ENCODE peak calls at places on chromosomes 13 and 19, in six cellular contexts. One of them, this sample, is unnamed.

GRCh38 chr19:56253737-56254136 is 18.8 kb upstream of the EDDM13 start:
- DNase-seq in Calu3: peak
- DNase-seq in bronchial epithelial cell: peak
- DNase-seq in fibroblast of lung: peak
- DNase-seq in WTC11: no peak
- DNase-seq in H1: no peak
- DNase-seq in this sample: no peak

GRCh38 chr19:49546825-49547565 is 19.2 kb downstream of the RCN3 start:
- DNase-seq in Calu3: peak
- DNase-seq in bronchial epithelial cell: peak
- DNase-seq in fibroblast of lung: peak
- DNase-seq in WTC11: peak
- DNase-seq in H1: peak
- DNase-seq in this sample: peak

GRCh38 chr19:33456076-33456844 is 65.3 kb downstream of the PEPD start:
- DNase-seq in Calu3: no peak
- DNase-seq in bronchial epithelial cell: no peak
- DNase-seq in fibroblast of lung: no peak
- DNase-seq in WTC11: no peak
- DNase-seq in H1: no peak
- DNase-seq in this sample: no peak

GRCh38 chr13:98976941-98977340 is 923 bp downstream of the DOCK9 start:
- DNase-seq in Calu3: no peak
- DNase-seq in bronchial epithelial cell: no peak
- DNase-seq in fibroblast of lung: peak
- DNase-seq in WTC11: no peak
- DNase-seq in H1: no peak
- DNase-seq in this sample: no peak

GRCh38 chr13:48618937-48619336 is 34.8 kb upstream of the CYSLTR2 start:
- DNase-seq in Calu3: no peak
- DNase-seq in bronchial epithelial cell: no peak
- DNase-seq in fibroblast of lung: no peak
- DNase-seq in WTC11: no peak
- DNase-seq in H1: no peak
- DNase-seq in this sample: no peak

GRCh38 chr19:55585658-55586339 is 5.2 kb upstream of the ZNF579 start:
- DNase-seq in Calu3: peak
- DNase-seq in bronchial epithelial cell: no peak
- DNase-seq in fibroblast of lung: peak
- DNase-seq in WTC11: peak
- DNase-seq in H1: peak
- DNase-seq in this sample: peak

GRCh38 chr13:113886561-113887112 is 22.8 kb upstream of the GAS6 start:
- DNase-seq in Calu3: no peak
- DNase-seq in bronchial epithelial cell: no peak
- DNase-seq in fibroblast of lung: no peak
- DNase-seq in WTC11: no peak
- DNase-seq in H1: no peak
- DNase-seq in this sample: no peak

GRCh38 chr19:49859838-49860715 is 7.3 kb downstream of the PNKP start:
- DNase-seq in Calu3: no peak
- DNase-seq in bronchial epithelial cell: no peak
- DNase-seq in fibroblast of lung: no peak
- DNase-seq in WTC11: no peak
- DNase-seq in H1: no peak
- DNase-seq in this sample: no peak

GRCh38 chr13:80957019-80957650 is 616.2 kb upstream of the SPRY2 start:
- DNase-seq in Calu3: no peak
- DNase-seq in bronchial epithelial cell: no peak
- DNase-seq in fibroblast of lung: no peak
- DNase-seq in WTC11: no peak
- DNase-seq in H1: no peak
- DNase-seq in this sample: no peak

GRCh38 chr19:29694669-29695627 is 20.1 kb downstream of the C19orf12 start:
- DNase-seq in Calu3: peak
- DNase-seq in bronchial epithelial cell: peak
- DNase-seq in fibroblast of lung: peak
- DNase-seq in WTC11: peak
- DNase-seq in H1: peak
- DNase-seq in this sample: peak

GRCh38 chr13:70310720-70311119 is 202.5 kb upstream of the KLHL1 start:
- DNase-seq in Calu3: peak
- DNase-seq in bronchial epithelial cell: peak
- DNase-seq in fibroblast of lung: peak
- DNase-seq in WTC11: peak
- DNase-seq in H1: no peak
- DNase-seq in this sample: no peak

GRCh38 chr13:92224052-92224821 is 825.8 kb downstream of the GPC5 start:
- DNase-seq in Calu3: no peak
- DNase-seq in bronchial epithelial cell: peak
- DNase-seq in fibroblast of lung: peak
- DNase-seq in WTC11: no peak
- DNase-seq in H1: no peak
- DNase-seq in this sample: no peak

GRCh38 chr19:3336680-3337523 is 29.5 kb upstream of the NFIC start:
- DNase-seq in Calu3: no peak
- DNase-seq in bronchial epithelial cell: peak
- DNase-seq in fibroblast of lung: peak
- DNase-seq in WTC11: no peak
- DNase-seq in H1: no peak
- DNase-seq in this sample: no peak

GRCh38 chr13:76937416-76937815 is 10.9 kb upstream of the ACOD1 start:
- DNase-seq in Calu3: peak
- DNase-seq in bronchial epithelial cell: peak
- DNase-seq in fibroblast of lung: peak
- DNase-seq in WTC11: no peak
- DNase-seq in H1: no peak
- DNase-seq in this sample: no peak

GRCh38 chr13:100675660-100676129 is 1.1 kb upstream of the TMTC4 start:
- DNase-seq in Calu3: no peak
- DNase-seq in bronchial epithelial cell: no peak
- DNase-seq in fibroblast of lung: no peak
- DNase-seq in WTC11: no peak
- DNase-seq in H1: no peak
- DNase-seq in this sample: no peak

GRCh38 chr19:5880604-5881078 is 10.3 kb upstream of the FUT5 start:
- DNase-seq in Calu3: no peak
- DNase-seq in bronchial epithelial cell: peak
- DNase-seq in fibroblast of lung: peak
- DNase-seq in WTC11: peak
- DNase-seq in H1: no peak
- DNase-seq in this sample: no peak

GRCh38 chr13:93496985-93497673 is 270.5 kb downstream of the GPC6 start:
- DNase-seq in Calu3: no peak
- DNase-seq in bronchial epithelial cell: no peak
- DNase-seq in fibroblast of lung: no peak
- DNase-seq in WTC11: no peak
- DNase-seq in H1: no peak
- DNase-seq in this sample: peak

GRCh38 chr13:80084086-80084676 is 256.7 kb downstream of the SPRY2 start:
- DNase-seq in Calu3: no peak
- DNase-seq in bronchial epithelial cell: peak
- DNase-seq in fibroblast of lung: peak
- DNase-seq in WTC11: no peak
- DNase-seq in H1: no peak
- DNase-seq in this sample: no peak

GRCh38 chr13:24215732-24216131 is 55.2 kb downstream of the SPATA13 start:
- DNase-seq in Calu3: no peak
- DNase-seq in bronchial epithelial cell: peak
- DNase-seq in fibroblast of lung: peak
- DNase-seq in WTC11: no peak
- DNase-seq in H1: no peak
- DNase-seq in this sample: no peak

GRCh38 chr13:76711515-76712182 is 174.6 kb downstream of the KCTD12 start:
- DNase-seq in Calu3: no peak
- DNase-seq in bronchial epithelial cell: peak
- DNase-seq in fibroblast of lung: peak
- DNase-seq in WTC11: no peak
- DNase-seq in H1: no peak
- DNase-seq in this sample: no peak

GRCh38 chr13:26257049-26257448 is 3.1 kb downstream of the CDK8 start:
- DNase-seq in Calu3: no peak
- DNase-seq in bronchial epithelial cell: no peak
- DNase-seq in fibroblast of lung: no peak
- DNase-seq in WTC11: no peak
- DNase-seq in H1: no peak
- DNase-seq in this sample: no peak

GRCh38 chr19:2711175-2711936 is 8.9 kb upstream of the GNG7 start:
- DNase-seq in Calu3: no peak
- DNase-seq in bronchial epithelial cell: peak
- DNase-seq in fibroblast of lung: peak
- DNase-seq in WTC11: no peak
- DNase-seq in H1: no peak
- DNase-seq in this sample: no peak

GRCh38 chr19:47507031-47507430 is 7.8 kb downstream of the NAPA start:
- DNase-seq in Calu3: no peak
- DNase-seq in bronchial epithelial cell: no peak
- DNase-seq in fibroblast of lung: no peak
- DNase-seq in WTC11: no peak
- DNase-seq in H1: no peak
- DNase-seq in this sample: no peak

GRCh38 chr13:114155923-114156883 is 22.9 kb upstream of the CFAP97D2 start:
- DNase-seq in Calu3: no peak
- DNase-seq in bronchial epithelial cell: no peak
- DNase-seq in fibroblast of lung: no peak
- DNase-seq in WTC11: no peak
- DNase-seq in H1: no peak
- DNase-seq in this sample: peak

GRCh38 chr19:1171755-1172352 is 2.2 kb downstream of the SBNO2 start:
- DNase-seq in Calu3: no peak
- DNase-seq in bronchial epithelial cell: no peak
- DNase-seq in fibroblast of lung: no peak
- DNase-seq in WTC11: peak
- DNase-seq in H1: no peak
- DNase-seq in this sample: no peak

GRCh38 chr19:4472174-4472974 is at the start of gene HDGFL2:
- DNase-seq in Calu3: no peak
- DNase-seq in bronchial epithelial cell: no peak
- DNase-seq in fibroblast of lung: no peak
- DNase-seq in WTC11: no peak
- DNase-seq in H1: no peak
- DNase-seq in this sample: peak
- TF ChIP-seq CTCF in Calu3: no peak
- TF ChIP-seq CTCF in bronchial epithelial cell: no peak
- TF ChIP-seq CTCF in fibroblast of lung: no peak
- TF ChIP-seq CTCF in WTC11: no peak
- TF ChIP-seq CTCF in H1: no peak
- TF ChIP-seq CTCF in this sample: no peak

DNA sequence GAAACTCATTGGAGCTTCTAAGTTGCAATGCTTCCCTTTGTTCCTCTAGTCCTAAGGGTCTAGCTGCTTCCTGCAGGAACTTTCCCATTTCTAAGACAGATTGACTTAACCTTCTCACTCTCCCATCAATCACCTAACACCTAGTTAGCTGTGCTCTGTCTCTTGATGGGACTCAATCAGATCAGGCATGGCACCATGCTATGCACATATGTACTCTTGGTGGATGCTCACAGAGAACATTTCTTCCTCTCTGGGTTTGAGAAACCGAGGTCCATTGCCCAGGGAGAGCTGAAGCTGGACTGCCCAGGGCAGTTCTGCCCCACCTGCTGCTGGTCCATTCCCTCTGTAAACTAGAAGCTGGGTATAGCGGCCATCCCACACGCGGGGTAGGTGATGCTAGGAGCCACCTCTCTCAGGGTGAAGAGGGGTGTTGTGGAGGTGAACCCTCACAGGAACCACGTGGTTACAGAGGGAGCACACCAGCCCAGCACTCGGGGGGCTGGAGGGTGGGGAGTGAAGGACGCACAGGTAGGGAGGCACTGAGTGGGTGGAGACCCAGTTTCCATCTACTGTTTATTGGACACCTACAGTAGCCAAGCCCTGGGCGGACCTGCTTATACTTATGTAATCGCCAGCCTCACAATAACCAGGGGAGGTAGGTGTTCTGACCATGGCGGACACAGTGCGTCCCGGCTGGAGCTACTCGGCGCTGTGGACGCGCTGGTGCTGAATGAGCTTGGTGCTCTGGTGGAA is 3.1 kb upstream of the UBE2M start:
- DNase-seq in Calu3: no peak
- DNase-seq in bronchial epithelial cell: no peak
- DNase-seq in fibroblast of lung: no peak
- DNase-seq in WTC11: no peak
- DNase-seq in H1: no peak
- DNase-seq in this sample: no peak
- TF ChIP-seq CTCF in Calu3: no peak
- TF ChIP-seq CTCF in bronchial epithelial cell: no peak
- TF ChIP-seq CTCF in fibroblast of lung: no peak
- TF ChIP-seq CTCF in WTC11: no peak
- TF ChIP-seq CTCF in H1: no peak
- TF ChIP-seq CTCF in this sample: no peak

GRCh38 chr13:73173160-73173905 is 114.5 kb downstream of the KLF5 start:
- DNase-seq in Calu3: no peak
- DNase-seq in bronchial epithelial cell: peak
- DNase-seq in fibroblast of lung: no peak
- DNase-seq in WTC11: no peak
- DNase-seq in H1: no peak
- DNase-seq in this sample: no peak

GRCh38 chr13:73169971-73170370 is 111.2 kb downstream of the KLF5 start:
- DNase-seq in Calu3: peak
- DNase-seq in bronchial epithelial cell: peak
- DNase-seq in fibroblast of lung: peak
- DNase-seq in WTC11: no peak
- DNase-seq in H1: no peak
- DNase-seq in this sample: no peak

GRCh38 chr13:73171242-73171641 is 112.4 kb downstream of the KLF5 start:
- DNase-seq in Calu3: peak
- DNase-seq in bronchial epithelial cell: peak
- DNase-seq in fibroblast of lung: no peak
- DNase-seq in WTC11: no peak
- DNase-seq in H1: no peak
- DNase-seq in this sample: no peak

GRCh38 chr13:73174521-73175010 is 115.8 kb downstream of the KLF5 start:
- DNase-seq in Calu3: no peak
- DNase-seq in bronchial epithelial cell: no peak
- DNase-seq in fibroblast of lung: no peak
- DNase-seq in WTC11: no peak
- DNase-seq in H1: no peak
- DNase-seq in this sample: no peak

DNA sequence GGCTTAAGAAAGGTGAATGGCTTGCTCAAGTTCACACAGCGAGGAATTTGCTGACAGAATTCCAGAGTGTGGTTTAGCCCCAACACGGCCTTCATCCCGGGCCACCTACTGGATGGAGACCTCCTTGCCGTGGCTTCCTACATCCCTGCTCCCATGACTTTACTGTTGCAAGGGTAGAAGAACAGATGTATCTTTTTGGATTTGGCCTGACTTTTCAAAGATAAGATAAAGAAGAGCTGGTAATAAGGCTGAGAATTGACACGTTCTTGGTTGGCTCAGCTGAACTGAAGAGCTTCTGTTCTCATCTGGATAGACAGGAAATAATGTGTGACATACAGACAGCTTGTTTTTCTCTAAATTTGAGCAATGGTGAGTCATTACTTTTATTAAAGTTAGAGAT is 113.1 kb downstream of the KLF5 start:
- DNase-seq in Calu3: no peak
- DNase-seq in bronchial epithelial cell: peak
- DNase-seq in fibroblast of lung: peak
- DNase-seq in WTC11: peak
- DNase-seq in H1: no peak
- DNase-seq in this sample: no peak
- TF ChIP-seq CTCF in Calu3: no peak
- TF ChIP-seq CTCF in bronchial epithelial cell: no peak
- TF ChIP-seq CTCF in fibroblast of lung: no peak
- TF ChIP-seq CTCF in WTC11: no peak
- TF ChIP-seq CTCF in H1: no peak
- TF ChIP-seq CTCF in this sample: no peak

GRCh38 chr19:54189020-54189667 is at the start of gene MBOAT7:
- DNase-seq in Calu3: peak
- DNase-seq in bronchial epithelial cell: peak
- DNase-seq in fibroblast of lung: no peak
- DNase-seq in WTC11: no peak
- DNase-seq in H1: no peak
- DNase-seq in this sample: peak
- TF ChIP-seq CTCF in Calu3: peak
- TF ChIP-seq CTCF in bronchial epithelial cell: peak
- TF ChIP-seq CTCF in fibroblast of lung: no peak
- TF ChIP-seq CTCF in WTC11: no peak
- TF ChIP-seq CTCF in H1: peak
- TF ChIP-seq CTCF in this sample: peak